ENCODE peak calls at places on chromosomes 13 and 19, in five cellular contexts. Z, K, G, S and P are unnamed samples.
A peak's percentile ranks its signal among the peaks of the same experiment; 100 is the strongest.

GRCh38 chr13:113811081-113811928 is 52.3 kb downstream of the TMEM255B start:
- DNase-seq in S (no peak), K (no peak), G (no peak), Z (no peak), P (no peak)

GRCh38 chr13:27311518-27312208 is 41.0 kb downstream of the RASL11A start:
- DNase-seq in S (no peak), K (no peak), Z (no peak), G (no peak), P (no peak)

GRCh38 chr13:36248700-36249099 is 34.3 kb upstream of the SOHLH2 start:
- DNase-seq in Z (no peak), S (no peak), G (no peak), K (no peak), P (no peak)

GRCh38 chr19:46372901-46373572 is 26.1 kb downstream of the PPP5C start:
- DNase-seq in S (no peak), G (peak; percentile 47), K (no peak), Z (no peak), P (peak; percentile 41)

GRCh38 chr19:30133803-30134202 is 191.8 kb downstream of the URI1 start:
- DNase-seq in Z (no peak), S (no peak), K (no peak), G (no peak), P (no peak)

GRCh38 chr13:44230736-44231135 is 142.9 kb upstream of the SERP2 start:
- DNase-seq in K (no peak), S (no peak), Z (no peak), G (no peak), P (no peak)

GRCh38 chr13:41315466-41316047 is 4.5 kb downstream of the NAA16 start:
- DNase-seq in Z (no peak), G (no peak), K (no peak), S (no peak), P (no peak)

GRCh38 chr13:66563076-66563475 is 667.1 kb downstream of the PCDH9 start:
- DNase-seq in Z (no peak), S (no peak), K (no peak), G (no peak), P (no peak)

GRCh38 chr13:83272076-83272475 is 610.2 kb downstream of the SLITRK1 start:
- DNase-seq in G (no peak), S (no peak), Z (no peak), K (no peak), P (no peak)